ENCODE peak calls at places on chromosome 17, in five cellular contexts. J is HS-5, D is ovary, S is amniotic stem cell, B is C1 segment of cervical spinal cord. I is an unnamed sample.

GRCh38 chr17:50649042-50649908 is 14.6 kb downstream of the ABCC3 start:
- DNase-seq in D (no peak), S (no peak), J (no peak), B (no peak), I (no peak)

GRCh38 chr17:49434821-49435581 is 20.3 kb upstream of the PHB1 start:
- DNase-seq in J (no peak), S (peak; percentile 2), B (peak; percentile 25), D (no peak), I (no peak)

GRCh38 chr17:1592751-1593629 is 30.4 kb upstream of the PITPNA start:
- DNase-seq in J (no peak), D (no peak), S (no peak), B (no peak), I (no peak)

GRCh38 chr17:72338847-72339790 is 218.3 kb downstream of the SOX9 start:
- DNase-seq in D (no peak), S (peak; percentile 78), B (no peak), J (peak; percentile 91), I (peak; percentile 87)

GRCh38 chr17:82536220-82537201 is 17.0 kb downstream of the FOXK2 start:
- DNase-seq in S (peak; percentile 63), B (no peak), J (no peak), D (peak; percentile 80), I (peak; percentile 77)

GRCh38 chr17:51045616-51046526 is 74.8 kb downstream of the SPAG9 start:
- DNase-seq in J (no peak), B (no peak), D (no peak), S (no peak), I (no peak)

GRCh38 chr17:56604691-56605090 is 11.2 kb downstream of the NOG start:
- DNase-seq in B (no peak), S (no peak), J (no peak), D (no peak), I (no peak)

GRCh38 chr17:63140255-63140654 is 174.2 kb downstream of the TANC2 start:
- DNase-seq in B (no peak), D (no peak), J (no peak), S (no peak), I (no peak)

GRCh38 chr17:27533874-27534815 is 77.9 kb downstream of the KSR1 start:
- DNase-seq in B (no peak), J (peak; percentile 38), S (peak; percentile 53), D (no peak), I (peak; percentile 86)

GRCh38 chr17:37824534-37825485 is 80.0 kb upstream of the HNF1B start:
- DNase-seq in S (peak; percentile 43), B (no peak), J (peak; percentile 62), D (no peak), I (peak; percentile 60)

GRCh38 chr17:61458491-61459433 is 6.5 kb downstream of the TBX4 start:
- DNase-seq in J (no peak), D (peak; percentile 11), B (no peak), S (no peak), I (no peak)

GRCh38 chr17:1365445-1366039 is 34.5 kb downstream of the YWHAE start:
- DNase-seq in B (no peak), D (no peak), J (peak; percentile 53), S (no peak), I (peak; percentile 37)

GRCh38 chr17:47700471-47701449 is 6.8 kb downstream of the TBKBP1 start:
- DNase-seq in J (no peak), S (no peak), D (peak; percentile 30), B (no peak), I (no peak)

GRCh38 chr17:28675980-28676379 is 14.0 kb downstream of the SUPT6H start:
- DNase-seq in J (no peak), B (no peak), S (no peak), D (no peak), I (no peak)

GRCh38 chr17:79691931-79692330 is 38.8 kb upstream of the ENPP7 start:
- DNase-seq in J (no peak), S (no peak), D (peak; percentile 79), B (no peak), I (no peak)

GRCh38 chr17:31111183-31111582 is 16.4 kb downstream of the NF1 start:
- DNase-seq in B (no peak), S (no peak), D (no peak), J (no peak), I (no peak)

GRCh38 chr17:72575542-72576233 is 454.9 kb downstream of the SOX9 start:
- DNase-seq in D (no peak), S (no peak), J (no peak), B (no peak), I (no peak)

GRCh38 chr17:82374626-82375331 is 3.2 kb downstream of the UTS2R start:
- DNase-seq in B (no peak), D (no peak), S (no peak), J (no peak), I (no peak)

GRCh38 chr17:39178516-39178915 is 12.6 kb upstream of the ARL5C start:
- DNase-seq in S (no peak), D (no peak), J (no peak), B (no peak), I (no peak)

GRCh38 chr17:9173386-9173983 is 152.2 kb downstream of the NTN1 start:
- DNase-seq in B (no peak), D (no peak), S (no peak), J (no peak), I (no peak)

GRCh38 chr17:15124746-15125145 is 140.4 kb downstream of the PMP22 start:
- DNase-seq in B (no peak), D (no peak), J (peak; percentile 60), S (no peak), I (no peak)

GRCh38 chr17:46147167-46147749 is 46.0 kb downstream of the KANSL1 start:
- DNase-seq in S (no peak), J (no peak), D (no peak), B (no peak), I (no peak)

GRCh38 chr17:43367588-43368242 is 31.1 kb upstream of the ARL4D start:
- DNase-seq in S (peak; percentile 75), D (no peak), J (peak; percentile 88), B (peak; percentile 42), I (peak; percentile 62)

GRCh38 chr17:7383742-7384488 is 3.0 kb downstream of the TNK1 start:
- DNase-seq in S (no peak), J (no peak), B (no peak), D (peak; percentile 75), I (no peak)

GRCh38 chr17:74239169-74239568 is 25.8 kb downstream of the TTYH2 start:
- DNase-seq in D (no peak), J (no peak), B (peak; percentile 51), S (no peak), I (no peak)

GRCh38 chr17:78459696-78460095 is 81.2 kb downstream of the PGS1 start:
- DNase-seq in J (no peak), B (no peak), S (no peak), D (no peak), I (no peak)

GRCh38 chr17:30780343-30780742 is 44.1 kb downstream of the CRLF3 start:
- DNase-seq in S (no peak), D (no peak), B (no peak), J (no peak), I (no peak)

GRCh38 chr17:6556121-6557039 is at the start of gene PITPNM3:
- DNase-seq in B (no peak), D (peak; percentile 78), J (no peak), S (no peak), I (no peak)

GRCh38 chr17:76193616-76194015 is 46.7 kb downstream of the RNF157 start:
- DNase-seq in D (no peak), S (no peak), B (no peak), J (no peak), I (no peak)

GRCh38 chr17:74971842-74972106 is 785 bp downstream of the HID1 start:
- DNase-seq in S (no peak), B (no peak), J (no peak), D (no peak), I (no peak)

GRCh38 chr17:76696763-76697701 is 13.7 kb downstream of the MXRA7 start:
- DNase-seq in J (no peak), B (no peak), S (no peak), D (peak; percentile 65), I (no peak)

GRCh38 chr17:33452797-33453196 is 159.7 kb upstream of the ASIC2 start:
- DNase-seq in S (no peak), J (no peak), D (no peak), B (no peak), I (no peak)

GRCh38 chr17:65360961-65361552 is 200.4 kb downstream of the AXIN2 start:
- DNase-seq in J (no peak), D (no peak), B (no peak), S (no peak), I (no peak)